ENCODE peak calls at places on chromosomes 13 and 19, in four cellular contexts. One of them, this sample, is unnamed.

GRCh38 chr13:50129923-50130685 is 114.9 kb downstream of the KCNRG start:
- DNase-seq in GOT3: no peak
- DNase-seq in nucleus accumbens: no peak
- DNase-seq in CD8-positive, alpha-beta T cell: peak
- DNase-seq in this sample: peak

GRCh38 chr19:39969681-39970423 is 1.1 kb upstream of the PSMC4 start:
- DNase-seq in GOT3: no peak
- DNase-seq in CD8-positive, alpha-beta T cell: no peak
- DNase-seq in nucleus accumbens: no peak
- DNase-seq in this sample: no peak

GRCh38 chr19:2270572-2271515 is 11.1 kb downstream of the PEAK3 start:
- DNase-seq in GOT3: peak
- DNase-seq in CD8-positive, alpha-beta T cell: peak
- DNase-seq in nucleus accumbens: peak
- DNase-seq in this sample: peak

GRCh38 chr13:76994281-76994680 is 2.4 kb downstream of the CLN5 start:
- DNase-seq in CD8-positive, alpha-beta T cell: no peak
- DNase-seq in nucleus accumbens: no peak
- DNase-seq in GOT3: no peak
- DNase-seq in this sample: no peak

GRCh38 chr19:7788933-7789323 is 25.9 kb downstream of the CLEC4M start:
- DNase-seq in CD8-positive, alpha-beta T cell: no peak
- DNase-seq in GOT3: no peak
- DNase-seq in nucleus accumbens: no peak
- DNase-seq in this sample: no peak

GRCh38 chr19:36113895-36114762 is 546 bp downstream of the POLR2I start:
- DNase-seq in nucleus accumbens: no peak
- DNase-seq in GOT3: no peak
- DNase-seq in CD8-positive, alpha-beta T cell: no peak
- DNase-seq in this sample: no peak

GRCh38 chr19:4539697-4540581 is at the start of gene LRG1:
- DNase-seq in nucleus accumbens: no peak
- DNase-seq in CD8-positive, alpha-beta T cell: no peak
- DNase-seq in GOT3: no peak
- DNase-seq in this sample: no peak

GRCh38 chr19:4976412-4977298 is 7.7 kb downstream of the KDM4B start:
- DNase-seq in nucleus accumbens: no peak
- DNase-seq in CD8-positive, alpha-beta T cell: no peak
- DNase-seq in GOT3: no peak
- DNase-seq in this sample: peak

GRCh38 chr19:18733196-18733647 is 49.7 kb downstream of the CRTC1 start:
- DNase-seq in GOT3: no peak
- DNase-seq in nucleus accumbens: no peak
- DNase-seq in CD8-positive, alpha-beta T cell: no peak
- DNase-seq in this sample: no peak

GRCh38 chr13:20431687-20432384 is 93.8 kb downstream of the CRYL1 start:
- DNase-seq in nucleus accumbens: no peak
- DNase-seq in GOT3: no peak
- DNase-seq in CD8-positive, alpha-beta T cell: no peak
- DNase-seq in this sample: no peak

GRCh38 chr19:16373539-16373938 is 48.9 kb downstream of the KLF2 start:
- DNase-seq in GOT3: no peak
- DNase-seq in nucleus accumbens: no peak
- DNase-seq in CD8-positive, alpha-beta T cell: no peak
- DNase-seq in this sample: no peak

GRCh38 chr19:56671613-56671994 is at the start of gene ZNF835:
- DNase-seq in nucleus accumbens: peak
- DNase-seq in CD8-positive, alpha-beta T cell: peak
- DNase-seq in GOT3: peak
- DNase-seq in this sample: peak

GRCh38 chr13:104900186-104900817 is 1635.2 kb downstream of the EFNB2 start:
- DNase-seq in GOT3: no peak
- DNase-seq in nucleus accumbens: no peak
- DNase-seq in CD8-positive, alpha-beta T cell: no peak
- DNase-seq in this sample: no peak

GRCh38 chr19:29667390-29667783 is 2.1 kb downstream of the PLEKHF1 start:
- DNase-seq in GOT3: no peak
- DNase-seq in nucleus accumbens: no peak
- DNase-seq in CD8-positive, alpha-beta T cell: no peak
- DNase-seq in this sample: no peak

GRCh38 chr19:50320596-50320995 is 8.6 kb downstream of the KCNC3 start:
- DNase-seq in CD8-positive, alpha-beta T cell: no peak
- DNase-seq in nucleus accumbens: no peak
- DNase-seq in GOT3: no peak
- DNase-seq in this sample: no peak

GRCh38 chr19:29837448-29837961 is 25.7 kb downstream of the CCNE1 start:
- DNase-seq in CD8-positive, alpha-beta T cell: peak
- DNase-seq in GOT3: no peak
- DNase-seq in nucleus accumbens: no peak
- DNase-seq in this sample: peak

GRCh38 chr13:32530841-32531253 is 7.7 kb downstream of the N4BP2L2 start:
- DNase-seq in nucleus accumbens: no peak
- DNase-seq in CD8-positive, alpha-beta T cell: no peak
- DNase-seq in GOT3: no peak
- DNase-seq in this sample: peak

GRCh38 chr19:30997222-30997621 is 352.0 kb downstream of the TSHZ3 start:
- DNase-seq in GOT3: no peak
- DNase-seq in CD8-positive, alpha-beta T cell: no peak
- DNase-seq in nucleus accumbens: no peak
- DNase-seq in this sample: no peak

GRCh38 chr13:36445806-36446423 is 13.6 kb downstream of the CCNA1 start:
- DNase-seq in nucleus accumbens: no peak
- DNase-seq in CD8-positive, alpha-beta T cell: no peak
- DNase-seq in GOT3: no peak
- DNase-seq in this sample: no peak

GRCh38 chr13:40408602-40409001 is 257.8 kb downstream of the FOXO1 start:
- DNase-seq in nucleus accumbens: no peak
- DNase-seq in CD8-positive, alpha-beta T cell: no peak
- DNase-seq in GOT3: no peak
- DNase-seq in this sample: no peak

GRCh38 chr19:14167594-14168138 is 31.3 kb upstream of the ASF1B start:
- DNase-seq in CD8-positive, alpha-beta T cell: peak
- DNase-seq in nucleus accumbens: no peak
- DNase-seq in GOT3: no peak
- DNase-seq in this sample: peak

GRCh38 chr13:28763887-28764286 is 45.1 kb upstream of the SLC46A3 start:
- DNase-seq in GOT3: no peak
- DNase-seq in CD8-positive, alpha-beta T cell: no peak
- DNase-seq in nucleus accumbens: no peak
- DNase-seq in this sample: no peak

GRCh38 chr13:32264407-32264806 is 50.8 kb downstream of the ZAR1L start:
- DNase-seq in GOT3: no peak
- DNase-seq in nucleus accumbens: no peak
- DNase-seq in CD8-positive, alpha-beta T cell: no peak
- DNase-seq in this sample: no peak

GRCh38 chr13:33270906-33271538 is 14.5 kb downstream of the STARD13 start:
- DNase-seq in nucleus accumbens: no peak
- DNase-seq in CD8-positive, alpha-beta T cell: no peak
- DNase-seq in GOT3: no peak
- DNase-seq in this sample: no peak

GRCh38 chr19:5128251-5128931 is 159.5 kb downstream of the KDM4B start:
- DNase-seq in CD8-positive, alpha-beta T cell: no peak
- DNase-seq in nucleus accumbens: no peak
- DNase-seq in GOT3: no peak
- DNase-seq in this sample: no peak

GRCh38 chr19:1000095-1000494 is at the start of gene GRIN3B:
- DNase-seq in GOT3: no peak
- DNase-seq in CD8-positive, alpha-beta T cell: peak
- DNase-seq in nucleus accumbens: no peak
- DNase-seq in this sample: peak